ENCODE peak calls at places on chromosomes 4 and X, in four cellular contexts. B is lung microvascular endothelial cell; Z is CD4-positive, alpha-beta T cell; Y is stimulated activated CD8-positive, alpha-beta memory T cell treated with anti-CD3 and anti-CD28 coated beads, Interleukin-15, amount 100 ng/mL, for 1 hour. E is an unnamed sample.

GRCh38 chr4:6373541-6374410 is 98.6 kb downstream of the PPP2R2C start:
- DNase-seq in B (no peak), Z (no peak), Y (no peak), E (no peak)

GRCh38 chr4:3253808-3254207 is 4.8 kb downstream of the MSANTD1 start:
- DNase-seq in B (no peak), Z (no peak), Y (no peak), E (no peak)

GRCh38 chr4:81631958-81632439 is 160.3 kb upstream of the RASGEF1B start:
- DNase-seq in B (no peak), Z (no peak), Y (no peak), E (no peak)

GRCh38 chr4:169272265-169272886 is 1.6 kb upstream of the SH3RF1 start:
- DNase-seq in B (no peak), Z (no peak), Y (no peak), E (no peak)

GRCh38 chr4:107734120-107734519 is 14.1 kb upstream of the PAPSS1 start:
- DNase-seq in B (no peak), Z (no peak), Y (no peak), E (no peak)

GRCh38 chrX:71622347-71623104 is 4.2 kb upstream of the CXCR3 start:
- DNase-seq in B (peak), Z (peak), Y (peak), E (peak)

GRCh38 chr4:60617731-60618130 is 582.4 kb upstream of the ADGRL3 start:
- DNase-seq in B (no peak), Z (no peak), Y (no peak), E (no peak)

GRCh38 chr4:1972414-1972813 is 36.4 kb downstream of the NELFA start:
- DNase-seq in B (no peak), Z (no peak), Y (no peak), E (no peak)

GRCh38 chr4:58551676-58552075 is 1441.5 kb upstream of the IGFBP7 start:
- DNase-seq in B (no peak), Z (no peak), Y (no peak), E (no peak)